ENCODE peak calls at places on chromosomes 13 and 19, in ten cellular contexts. One of them, this sample, is unnamed.

GRCh38 chr13:100610399-100611347 is 22.1 kb upstream of the GGACT start:
- DNase-seq in GM04503: no peak
- DNase-seq in RPMI8226: peak; percentile 9
- DNase-seq in heart left ventricle: no peak
- DNase-seq in SJCRH30: no peak
- DNase-seq in GM20000: peak; percentile 41
- DNase-seq in cerebellum: peak; percentile 91
- DNase-seq in GM23248: no peak
- DNase-seq in heart right ventricle: no peak
- DNase-seq in stimulated activated CD4-positive, alpha-beta T cell treated with anti-CD3 and anti-CD28 coated beads, Interleukin-1b, Interleukin-23, amount 100 ng/mL, for 24 hours: no peak
- DNase-seq in this sample: no peak

GRCh38 chr13:54750521-54750920 is 1721.9 kb downstream of the OLFM4 start:
- DNase-seq in SJCRH30: peak; percentile 19
- DNase-seq in GM20000: no peak
- DNase-seq in GM04503: no peak
- DNase-seq in RPMI8226: no peak
- DNase-seq in heart left ventricle: no peak
- DNase-seq in GM23248: no peak
- DNase-seq in heart right ventricle: no peak
- DNase-seq in stimulated activated CD4-positive, alpha-beta T cell treated with anti-CD3 and anti-CD28 coated beads, Interleukin-1b, Interleukin-23, amount 100 ng/mL, for 24 hours: no peak
- DNase-seq in cerebellum: no peak
- DNase-seq in this sample: no peak

GRCh38 chr19:55652311-55653078 is 2.3 kb upstream of the U2AF2 start:
- DNase-seq in heart left ventricle: no peak
- DNase-seq in GM20000: no peak
- DNase-seq in cerebellum: no peak
- DNase-seq in heart right ventricle: no peak
- DNase-seq in GM23248: no peak
- DNase-seq in stimulated activated CD4-positive, alpha-beta T cell treated with anti-CD3 and anti-CD28 coated beads, Interleukin-1b, Interleukin-23, amount 100 ng/mL, for 24 hours: no peak
- DNase-seq in SJCRH30: no peak
- DNase-seq in GM04503: no peak
- DNase-seq in RPMI8226: no peak
- DNase-seq in this sample: no peak

GRCh38 chr19:31515931-31516330 is 166.7 kb upstream of the TSHZ3 start:
- DNase-seq in GM23248: peak; percentile 56
- DNase-seq in GM20000: no peak
- DNase-seq in SJCRH30: no peak
- DNase-seq in cerebellum: no peak
- DNase-seq in heart left ventricle: no peak
- DNase-seq in stimulated activated CD4-positive, alpha-beta T cell treated with anti-CD3 and anti-CD28 coated beads, Interleukin-1b, Interleukin-23, amount 100 ng/mL, for 24 hours: no peak
- DNase-seq in RPMI8226: no peak
- DNase-seq in GM04503: no peak
- DNase-seq in heart right ventricle: no peak
- DNase-seq in this sample: peak; percentile 68

GRCh38 chr13:24074687-24075086 is 85.8 kb upstream of the SPATA13 start:
- DNase-seq in GM04503: no peak
- DNase-seq in RPMI8226: no peak
- DNase-seq in stimulated activated CD4-positive, alpha-beta T cell treated with anti-CD3 and anti-CD28 coated beads, Interleukin-1b, Interleukin-23, amount 100 ng/mL, for 24 hours: no peak
- DNase-seq in heart left ventricle: no peak
- DNase-seq in SJCRH30: no peak
- DNase-seq in GM20000: no peak
- DNase-seq in heart right ventricle: no peak
- DNase-seq in cerebellum: no peak
- DNase-seq in GM23248: no peak
- DNase-seq in this sample: no peak

GRCh38 chr13:28320884-28321574 is 173.9 kb downstream of the FLT1 start:
- DNase-seq in cerebellum: no peak
- DNase-seq in GM20000: no peak
- DNase-seq in GM23248: no peak
- DNase-seq in GM04503: no peak
- DNase-seq in heart left ventricle: no peak
- DNase-seq in RPMI8226: no peak
- DNase-seq in heart right ventricle: no peak
- DNase-seq in stimulated activated CD4-positive, alpha-beta T cell treated with anti-CD3 and anti-CD28 coated beads, Interleukin-1b, Interleukin-23, amount 100 ng/mL, for 24 hours: no peak
- DNase-seq in SJCRH30: no peak
- DNase-seq in this sample: peak; percentile 95

GRCh38 chr19:49058592-49058991 is 1.0 kb upstream of the CGB7 start:
- DNase-seq in cerebellum: no peak
- DNase-seq in GM20000: peak; percentile 52
- DNase-seq in GM04503: no peak
- DNase-seq in heart right ventricle: no peak
- DNase-seq in RPMI8226: no peak
- DNase-seq in stimulated activated CD4-positive, alpha-beta T cell treated with anti-CD3 and anti-CD28 coated beads, Interleukin-1b, Interleukin-23, amount 100 ng/mL, for 24 hours: peak; percentile 25
- DNase-seq in GM23248: peak; percentile 64
- DNase-seq in heart left ventricle: no peak
- DNase-seq in SJCRH30: no peak
- DNase-seq in this sample: peak; percentile 17

GRCh38 chr13:79108914-79109643 is 297.0 kb downstream of the RBM26 start:
- DNase-seq in stimulated activated CD4-positive, alpha-beta T cell treated with anti-CD3 and anti-CD28 coated beads, Interleukin-1b, Interleukin-23, amount 100 ng/mL, for 24 hours: no peak
- DNase-seq in GM04503: no peak
- DNase-seq in GM23248: no peak
- DNase-seq in cerebellum: no peak
- DNase-seq in heart right ventricle: no peak
- DNase-seq in GM20000: no peak
- DNase-seq in RPMI8226: peak; percentile 61
- DNase-seq in heart left ventricle: no peak
- DNase-seq in SJCRH30: peak; percentile 6
- DNase-seq in this sample: no peak

GRCh38 chr13:20997301-20998061 is 63.9 kb downstream of the LATS2 start:
- DNase-seq in SJCRH30: no peak
- DNase-seq in heart right ventricle: peak; percentile 36
- DNase-seq in stimulated activated CD4-positive, alpha-beta T cell treated with anti-CD3 and anti-CD28 coated beads, Interleukin-1b, Interleukin-23, amount 100 ng/mL, for 24 hours: no peak
- DNase-seq in RPMI8226: no peak
- DNase-seq in heart left ventricle: peak; percentile 59
- DNase-seq in cerebellum: no peak
- DNase-seq in GM20000: no peak
- DNase-seq in GM23248: peak; percentile 99
- DNase-seq in GM04503: peak; percentile 98
- DNase-seq in this sample: peak; percentile 93

GRCh38 chr13:21606781-21607180 is 2.8 kb upstream of the MICU2 start:
- DNase-seq in SJCRH30: no peak
- DNase-seq in GM04503: no peak
- DNase-seq in RPMI8226: no peak
- DNase-seq in stimulated activated CD4-positive, alpha-beta T cell treated with anti-CD3 and anti-CD28 coated beads, Interleukin-1b, Interleukin-23, amount 100 ng/mL, for 24 hours: no peak
- DNase-seq in GM20000: no peak
- DNase-seq in heart left ventricle: no peak
- DNase-seq in heart right ventricle: no peak
- DNase-seq in cerebellum: no peak
- DNase-seq in GM23248: no peak
- DNase-seq in this sample: no peak

GRCh38 chr19:40424637-40425449 is 949 bp downstream of the SERTAD1 start:
- DNase-seq in heart right ventricle: no peak
- DNase-seq in SJCRH30: peak; percentile 43
- DNase-seq in RPMI8226: no peak
- DNase-seq in stimulated activated CD4-positive, alpha-beta T cell treated with anti-CD3 and anti-CD28 coated beads, Interleukin-1b, Interleukin-23, amount 100 ng/mL, for 24 hours: no peak
- DNase-seq in cerebellum: peak; percentile 64
- DNase-seq in GM04503: no peak
- DNase-seq in heart left ventricle: no peak
- DNase-seq in GM23248: peak; percentile 54
- DNase-seq in GM20000: no peak
- DNase-seq in this sample: peak; percentile 27

GRCh38 chr19:52231154-52231565 is 38.2 kb upstream of the ZNF766 start:
- DNase-seq in GM04503: no peak
- DNase-seq in GM23248: peak; percentile 59
- DNase-seq in heart right ventricle: no peak
- DNase-seq in RPMI8226: no peak
- DNase-seq in cerebellum: no peak
- DNase-seq in heart left ventricle: no peak
- DNase-seq in GM20000: no peak
- DNase-seq in stimulated activated CD4-positive, alpha-beta T cell treated with anti-CD3 and anti-CD28 coated beads, Interleukin-1b, Interleukin-23, amount 100 ng/mL, for 24 hours: no peak
- DNase-seq in SJCRH30: no peak
- DNase-seq in this sample: no peak

GRCh38 chr13:60143775-60144174 is 20.0 kb downstream of the DIAPH3 start:
- DNase-seq in cerebellum: no peak
- DNase-seq in heart left ventricle: no peak
- DNase-seq in GM04503: no peak
- DNase-seq in heart right ventricle: no peak
- DNase-seq in SJCRH30: no peak
- DNase-seq in RPMI8226: no peak
- DNase-seq in GM23248: no peak
- DNase-seq in GM20000: no peak
- DNase-seq in stimulated activated CD4-positive, alpha-beta T cell treated with anti-CD3 and anti-CD28 coated beads, Interleukin-1b, Interleukin-23, amount 100 ng/mL, for 24 hours: no peak
- DNase-seq in this sample: peak; percentile 21

GRCh38 chr13:98741741-98742435 is 10.6 kb downstream of the SLC15A1 start:
- DNase-seq in GM04503: peak; percentile 33
- DNase-seq in GM23248: peak; percentile 36
- DNase-seq in GM20000: no peak
- DNase-seq in SJCRH30: no peak
- DNase-seq in RPMI8226: no peak
- DNase-seq in heart left ventricle: no peak
- DNase-seq in cerebellum: no peak
- DNase-seq in heart right ventricle: no peak
- DNase-seq in stimulated activated CD4-positive, alpha-beta T cell treated with anti-CD3 and anti-CD28 coated beads, Interleukin-1b, Interleukin-23, amount 100 ng/mL, for 24 hours: no peak
- DNase-seq in this sample: peak; percentile 79

GRCh38 chr13:105030851-105031250 is 1504.6 kb downstream of the EFNB2 start:
- DNase-seq in heart left ventricle: no peak
- DNase-seq in GM23248: no peak
- DNase-seq in GM04503: no peak
- DNase-seq in cerebellum: no peak
- DNase-seq in stimulated activated CD4-positive, alpha-beta T cell treated with anti-CD3 and anti-CD28 coated beads, Interleukin-1b, Interleukin-23, amount 100 ng/mL, for 24 hours: no peak
- DNase-seq in heart right ventricle: no peak
- DNase-seq in SJCRH30: no peak
- DNase-seq in GM20000: no peak
- DNase-seq in RPMI8226: no peak
- DNase-seq in this sample: no peak

GRCh38 chr13:103883152-103883551 is 816.9 kb upstream of the SLC10A2 start:
- DNase-seq in heart left ventricle: peak; percentile 87
- DNase-seq in cerebellum: peak; percentile 16
- DNase-seq in GM20000: no peak
- DNase-seq in GM23248: peak; percentile 92
- DNase-seq in RPMI8226: peak; percentile 89
- DNase-seq in SJCRH30: peak; percentile 89
- DNase-seq in stimulated activated CD4-positive, alpha-beta T cell treated with anti-CD3 and anti-CD28 coated beads, Interleukin-1b, Interleukin-23, amount 100 ng/mL, for 24 hours: no peak
- DNase-seq in GM04503: peak; percentile 61
- DNase-seq in heart right ventricle: peak; percentile 70
- DNase-seq in this sample: peak; percentile 88

GRCh38 chr13:20401958-20402856 is 123.5 kb downstream of the CRYL1 start:
- DNase-seq in cerebellum: no peak
- DNase-seq in RPMI8226: no peak
- DNase-seq in GM23248: peak; percentile 75
- DNase-seq in SJCRH30: no peak
- DNase-seq in heart left ventricle: no peak
- DNase-seq in GM04503: no peak
- DNase-seq in heart right ventricle: no peak
- DNase-seq in stimulated activated CD4-positive, alpha-beta T cell treated with anti-CD3 and anti-CD28 coated beads, Interleukin-1b, Interleukin-23, amount 100 ng/mL, for 24 hours: no peak
- DNase-seq in GM20000: no peak
- DNase-seq in this sample: peak; percentile 65

GRCh38 chr19:1318678-1319471 is 33.2 kb downstream of the EFNA2 start:
- DNase-seq in heart right ventricle: no peak
- DNase-seq in heart left ventricle: no peak
- DNase-seq in GM23248: no peak
- DNase-seq in GM04503: no peak
- DNase-seq in stimulated activated CD4-positive, alpha-beta T cell treated with anti-CD3 and anti-CD28 coated beads, Interleukin-1b, Interleukin-23, amount 100 ng/mL, for 24 hours: no peak
- DNase-seq in GM20000: no peak
- DNase-seq in RPMI8226: no peak
- DNase-seq in cerebellum: no peak
- DNase-seq in SJCRH30: no peak
- DNase-seq in this sample: no peak

GRCh38 chr13:28566891-28567290 is 72.0 kb upstream of the FLT1 start:
- DNase-seq in heart right ventricle: no peak
- DNase-seq in GM23248: no peak
- DNase-seq in GM20000: no peak
- DNase-seq in stimulated activated CD4-positive, alpha-beta T cell treated with anti-CD3 and anti-CD28 coated beads, Interleukin-1b, Interleukin-23, amount 100 ng/mL, for 24 hours: no peak
- DNase-seq in GM04503: no peak
- DNase-seq in RPMI8226: no peak
- DNase-seq in SJCRH30: no peak
- DNase-seq in cerebellum: no peak
- DNase-seq in heart left ventricle: no peak
- DNase-seq in this sample: no peak

GRCh38 chr19:38676023-38676877 is 28.8 kb downstream of the ACTN4 start:
- DNase-seq in cerebellum: no peak
- DNase-seq in heart left ventricle: peak; percentile 72
- DNase-seq in GM20000: no peak
- DNase-seq in GM04503: no peak
- DNase-seq in GM23248: peak; percentile 59
- DNase-seq in SJCRH30: peak; percentile 68
- DNase-seq in RPMI8226: no peak
- DNase-seq in stimulated activated CD4-positive, alpha-beta T cell treated with anti-CD3 and anti-CD28 coated beads, Interleukin-1b, Interleukin-23, amount 100 ng/mL, for 24 hours: no peak
- DNase-seq in heart right ventricle: peak; percentile 52
- DNase-seq in this sample: peak; percentile 97

GRCh38 chr13:60699636-60700035 is 302.6 kb downstream of the TDRD3 start:
- DNase-seq in GM23248: no peak
- DNase-seq in cerebellum: no peak
- DNase-seq in RPMI8226: no peak
- DNase-seq in heart left ventricle: no peak
- DNase-seq in GM20000: no peak
- DNase-seq in SJCRH30: no peak
- DNase-seq in stimulated activated CD4-positive, alpha-beta T cell treated with anti-CD3 and anti-CD28 coated beads, Interleukin-1b, Interleukin-23, amount 100 ng/mL, for 24 hours: no peak
- DNase-seq in GM04503: no peak
- DNase-seq in heart right ventricle: no peak
- DNase-seq in this sample: no peak

This sample was measured in fibroblast of villous mesenchyme.